ENCODE peak calls at places on chromosome 12, in eight cellular contexts. L is CD8-positive, alpha-beta T cell; A is lower lobe of right lung; F is K562; U is PC-3; S is RWPE2; P is transverse colon; J is A673. O is an unnamed sample.
A peak's percentile ranks its signal among the peaks of the same experiment; 100 is the strongest.

GRCh38 chr12:113757223-113758002 is 208.7 kb downstream of the RBM19 start:
- DNase-seq in L (no peak), A (no peak), F (no peak), U (peak; percentile 50), S (no peak), P (no peak), J (no peak), O (no peak)

GRCh38 chr12:29691146-29691854 is 92.4 kb downstream of the TMTC1 start:
- DNase-seq in L (no peak), A (no peak), F (no peak), U (no peak), S (no peak), P (no peak), J (no peak), O (no peak)

GRCh38 chr12:53217930-53218307 is 10.9 kb upstream of the ITGB7 start:
- DNase-seq in L (no peak), A (peak; percentile 42), F (no peak), U (no peak), S (no peak), P (no peak), J (no peak), O (no peak)

GRCh38 chr12:49866859-49867579 is 24.1 kb upstream of the BCDIN3D start:
- DNase-seq in L (peak; percentile 54), A (peak; percentile 85), F (peak; percentile 83), U (peak; percentile 87), S (no peak), P (peak; percentile 79), J (peak; percentile 73), O (peak; percentile 56)

GRCh38 chr12:48980953-48981756 is 3.0 kb downstream of the WNT1 start:
- DNase-seq in L (no peak), A (peak; percentile 57), F (no peak), U (no peak), S (peak; percentile 63), P (no peak), J (no peak), O (peak; percentile 61)

GRCh38 chr12:116053479-116054195 is 223.9 kb downstream of the MED13L start:
- DNase-seq in L (no peak), A (no peak), F (peak; percentile 7), U (peak; percentile 27), S (no peak), P (peak; percentile 23), J (no peak), O (no peak)

GRCh38 chr12:102811125-102811737 is 105.8 kb downstream of the PAH start:
- DNase-seq in L (no peak), A (no peak), F (peak; percentile 57), U (peak; percentile 45), S (no peak), P (no peak), J (peak; percentile 55), O (peak; percentile 6)

GRCh38 chr12:68572650-68573049 is 38.0 kb upstream of the RAP1B start:
- DNase-seq in L (no peak), A (no peak), F (no peak), U (no peak), S (no peak), P (no peak), J (no peak), O (no peak)

DNA sequence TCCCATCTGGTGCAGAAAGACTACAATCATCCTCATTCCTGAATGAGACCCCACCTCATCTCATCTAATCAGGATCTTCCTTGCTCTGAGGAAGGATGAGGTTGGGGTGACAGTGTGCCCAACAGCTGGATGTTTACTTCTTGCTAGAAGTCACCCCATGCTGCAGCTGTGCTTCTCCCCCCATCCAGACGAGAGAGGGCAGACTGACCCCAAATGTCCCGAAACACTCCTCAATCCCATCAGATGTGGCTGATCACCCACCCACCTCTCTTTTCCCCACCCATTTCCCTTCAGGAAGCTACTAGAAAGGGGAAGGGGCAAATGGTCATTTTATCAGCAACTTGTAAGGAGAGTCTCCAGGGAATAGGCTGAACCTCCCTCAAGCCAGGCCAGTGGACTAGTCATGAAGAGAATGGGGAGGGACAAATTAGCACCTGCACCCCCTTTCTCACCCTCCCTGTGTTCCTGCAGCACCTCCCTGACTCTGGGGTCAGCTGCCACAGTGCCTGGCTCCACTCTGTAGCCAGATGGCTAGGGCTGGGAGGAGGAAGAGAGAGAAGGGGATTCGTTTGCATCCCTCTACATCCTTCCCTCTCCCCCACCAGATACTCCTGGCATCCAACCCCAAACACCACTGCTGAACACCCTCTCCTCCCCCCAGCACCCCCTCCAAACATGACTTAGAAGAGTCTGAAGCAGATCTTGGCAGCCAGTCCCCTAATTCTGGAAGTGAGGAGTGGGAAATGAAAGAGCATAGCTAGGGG is 2.8 kb upstream of the BAZ2A start:
- DNase-seq in L (no peak), A (no peak), F (no peak), U (no peak), S (no peak), P (no peak), J (no peak), O (no peak)
- H3K4me1 ChIP-seq in L (peaks cover 63% of the 10 kb centered on the region), A (peaks cover 62% of the 10 kb centered on the region), F (peaks cover 48% of the 10 kb centered on the region), U (peaks cover 50% of the 10 kb centered on the region), S (peaks cover 18% of the 10 kb centered on the region), P (peaks cover 61% of the 10 kb centered on the region), J (peaks cover 56% of the 10 kb centered on the region), O (peaks cover 72% of the 10 kb centered on the region)

GRCh38 chr12:27549801-27550652 is 26.0 kb downstream of the PPFIBP1 start:
- DNase-seq in L (no peak), A (peak; percentile 78), F (peak; percentile 72), U (peak; percentile 99), S (peak; percentile 62), P (peak; percentile 74), J (peak; percentile 73), O (no peak)

GRCh38 chr12:27550653-27550975 is 26.6 kb downstream of the PPFIBP1 start:
- DNase-seq in L (no peak), A (no peak), F (no peak), U (no peak), S (no peak), P (no peak), J (no peak), O (no peak)

GRCh38 chr12:27547592-27547991 is 23.6 kb downstream of the PPFIBP1 start:
- DNase-seq in L (no peak), A (no peak), F (no peak), U (no peak), S (no peak), P (no peak), J (no peak), O (no peak)

GRCh38 chr12:27548301-27549199 is 24.5 kb downstream of the PPFIBP1 start:
- DNase-seq in L (no peak), A (no peak), F (no peak), U (peak; percentile 35), S (no peak), P (no peak), J (no peak), O (no peak)

DNA sequence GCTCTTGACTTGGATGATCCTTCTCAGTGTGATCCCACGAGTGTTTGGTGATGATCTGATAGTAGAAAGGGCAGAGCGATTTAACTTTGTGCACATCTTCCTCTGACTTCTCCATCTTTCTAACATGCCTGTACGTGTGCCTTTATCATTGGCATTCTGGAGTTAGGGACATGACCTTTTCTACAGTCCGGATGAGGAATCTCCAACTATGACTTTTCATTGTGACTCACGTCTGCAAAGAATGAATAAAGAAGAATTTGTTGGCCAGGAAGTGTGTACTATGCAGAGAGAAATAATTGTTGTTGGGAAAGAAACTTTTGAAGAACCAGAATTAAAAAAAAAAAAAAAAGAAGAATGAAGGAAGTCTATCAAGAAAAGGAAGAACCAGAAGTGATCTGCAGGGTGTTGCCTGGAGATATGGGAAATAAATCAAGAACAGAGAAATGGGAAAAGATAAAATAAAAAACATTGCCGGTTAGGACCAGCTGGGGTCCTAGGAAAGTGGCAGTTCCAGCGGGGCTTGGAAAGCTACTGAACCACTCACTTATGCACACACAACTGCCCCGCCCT is 25.3 kb downstream of the PPFIBP1 start:
- DNase-seq in L (no peak), A (no peak), F (no peak), U (peak; percentile 97), S (no peak), P (no peak), J (no peak), O (no peak)
- H3K4me3 ChIP-seq in L (no peak overlapping the region), A (peak overlapping the region; percentile 9), F (no peak overlapping the region), U (peak overlapping the region; percentile 51), S (no peak overlapping the region), P (no peak overlapping the region), J (no peak overlapping the region), O (no peak overlapping the region)

GRCh38 chr12:109762673-109763191 is 49.1 kb downstream of the FAM222A start:
- DNase-seq in L (no peak), A (no peak), F (no peak), U (no peak), S (no peak), P (no peak), J (no peak), O (no peak)

GRCh38 chr12:109763201-109763841 is 49.7 kb downstream of the FAM222A start:
- DNase-seq in L (no peak), A (peak; percentile 45), F (peak; percentile 10), U (peak; percentile 88), S (no peak), P (peak; percentile 22), J (peak; percentile 36), O (peak; percentile 39)

GRCh38 chr12:109760930-109761630 is 47.5 kb downstream of the FAM222A start:
- DNase-seq in L (no peak), A (peak; percentile 36), F (no peak), U (no peak), S (peak; percentile 28), P (no peak), J (no peak), O (no peak)

GRCh38 chr12:109761631-109761950 is 48.0 kb downstream of the FAM222A start:
- DNase-seq in L (no peak), A (peak; percentile 10), F (no peak), U (no peak), S (peak; percentile 21), P (no peak), J (no peak), O (no peak)

GRCh38 chr12:109762071-109762672 is 48.5 kb downstream of the FAM222A start:
- DNase-seq in L (no peak), A (peak; percentile 45), F (no peak), U (no peak), S (no peak), P (no peak), J (no peak), O (no peak)
- H3K27ac ChIP-seq in L (no peak overlapping the region), A (no peak overlapping the region), F (no peak overlapping the region), U (no peak overlapping the region), S (no peak overlapping the region), P (no peak overlapping the region), J (no peak overlapping the region), O (no peak overlapping the region)

GRCh38 chr12:1927051-1927680 is 8.7 kb upstream of the CACNA2D4 start:
- DNase-seq in L (no peak), A (peak; percentile 24), F (no peak), U (no peak), S (no peak), P (no peak), J (no peak), O (no peak)
- H3K4me1 ChIP-seq in L (peaks cover 14% of the 10 kb centered on the region), A (no peaks in the 10 kb centered on the region), F (peaks cover 15% of the 10 kb centered on the region), U (no peaks in the 10 kb centered on the region), S (no peaks in the 10 kb centered on the region), P (peaks cover 13% of the 10 kb centered on the region), J (no peaks in the 10 kb centered on the region), O (no peaks in the 10 kb centered on the region)

O was measured in CD4-positive, CD25-positive, alpha-beta regulatory T cell.